ENCODE peak calls at places on chromosomes 2 and 18, in ten cellular contexts. One of them, this sample, is unnamed.

GRCh38 chr2:46012618-46013240 is 284.5 kb upstream of the EPAS1 start:
- DNase-seq in uterus: no peak
- DNase-seq in IMR-90: peak; percentile 52
- DNase-seq in ovary: no peak
- DNase-seq in stomach: no peak
- DNase-seq in heart left ventricle: no peak
- DNase-seq in vagina: peak; percentile 60
- DNase-seq in body of pancreas: no peak
- DNase-seq in H1: peak; percentile 8
- DNase-seq in A549: no peak
- DNase-seq in this sample: no peak

GRCh38 chr2:177422271-177422670 is 29.7 kb downstream of the AGPS start:
- DNase-seq in uterus: no peak
- DNase-seq in IMR-90: peak; percentile 46
- DNase-seq in ovary: no peak
- DNase-seq in stomach: no peak
- DNase-seq in heart left ventricle: no peak
- DNase-seq in vagina: no peak
- DNase-seq in body of pancreas: no peak
- DNase-seq in H1: no peak
- DNase-seq in A549: no peak
- DNase-seq in this sample: no peak

GRCh38 chr18:80246656-80247402 is 485 bp downstream of the PARD6G start:
- DNase-seq in uterus: peak; percentile 42
- DNase-seq in IMR-90: no peak
- DNase-seq in ovary: peak; percentile 62
- DNase-seq in stomach: no peak
- DNase-seq in heart left ventricle: no peak
- DNase-seq in vagina: peak; percentile 81
- DNase-seq in body of pancreas: no peak
- DNase-seq in H1: peak; percentile 83
- DNase-seq in A549: peak; percentile 10
- DNase-seq in this sample: peak; percentile 89

GRCh38 chr18:23765931-23766330 is 76.7 kb downstream of the LAMA3 start:
- DNase-seq in uterus: no peak
- DNase-seq in IMR-90: no peak
- DNase-seq in ovary: no peak
- DNase-seq in stomach: no peak
- DNase-seq in heart left ventricle: no peak
- DNase-seq in vagina: no peak
- DNase-seq in body of pancreas: no peak
- DNase-seq in H1: no peak
- DNase-seq in A549: no peak
- DNase-seq in this sample: no peak

GRCh38 chr2:219207884-219208740 is 1.5 kb downstream of the ZFAND2B start:
- DNase-seq in uterus: no peak
- DNase-seq in IMR-90: peak; percentile 59
- DNase-seq in ovary: peak; percentile 45
- DNase-seq in stomach: no peak
- DNase-seq in heart left ventricle: peak; percentile 6
- DNase-seq in vagina: peak; percentile 89
- DNase-seq in body of pancreas: no peak
- DNase-seq in H1: no peak
- DNase-seq in A549: no peak
- DNase-seq in this sample: peak; percentile 85

GRCh38 chr18:34493566-34494358 is 216.3 kb upstream of the DTNA start:
- DNase-seq in uterus: no peak
- DNase-seq in IMR-90: no peak
- DNase-seq in ovary: peak; percentile 24
- DNase-seq in stomach: no peak
- DNase-seq in heart left ventricle: peak; percentile 24
- DNase-seq in vagina: no peak
- DNase-seq in body of pancreas: peak; percentile 62
- DNase-seq in H1: peak; percentile 73
- DNase-seq in A549: no peak
- DNase-seq in this sample: no peak

GRCh38 chr2:206915136-206915535 is 24.2 kb upstream of the CPO start:
- DNase-seq in uterus: no peak
- DNase-seq in IMR-90: peak; percentile 95
- DNase-seq in ovary: no peak
- DNase-seq in stomach: no peak
- DNase-seq in heart left ventricle: no peak
- DNase-seq in vagina: no peak
- DNase-seq in body of pancreas: no peak
- DNase-seq in H1: no peak
- DNase-seq in A549: no peak
- DNase-seq in this sample: no peak

GRCh38 chr2:111168528-111168929 is 47.8 kb downstream of the BCL2L11 start:
- DNase-seq in uterus: peak; percentile 39
- DNase-seq in IMR-90: peak; percentile 89
- DNase-seq in ovary: peak; percentile 31
- DNase-seq in stomach: peak; percentile 67
- DNase-seq in heart left ventricle: peak; percentile 18
- DNase-seq in vagina: no peak
- DNase-seq in body of pancreas: peak; percentile 70
- DNase-seq in H1: no peak
- DNase-seq in A549: peak; percentile 58
- DNase-seq in this sample: peak; percentile 68

GRCh38 chr18:26524002-26524401 is 24.4 kb downstream of the KCTD1 start:
- DNase-seq in uterus: no peak
- DNase-seq in IMR-90: no peak
- DNase-seq in ovary: no peak
- DNase-seq in stomach: no peak
- DNase-seq in heart left ventricle: no peak
- DNase-seq in vagina: no peak
- DNase-seq in body of pancreas: no peak
- DNase-seq in H1: no peak
- DNase-seq in A549: no peak
- DNase-seq in this sample: no peak

GRCh38 chr18:26524952-26525351 is 23.4 kb downstream of the KCTD1 start:
- DNase-seq in uterus: no peak
- DNase-seq in IMR-90: no peak
- DNase-seq in ovary: no peak
- DNase-seq in stomach: no peak
- DNase-seq in heart left ventricle: no peak
- DNase-seq in vagina: no peak
- DNase-seq in body of pancreas: no peak
- DNase-seq in H1: no peak
- DNase-seq in A549: no peak
- DNase-seq in this sample: no peak

GRCh38 chr18:26526128-26526965 is 22.0 kb downstream of the KCTD1 start:
- DNase-seq in uterus: no peak
- DNase-seq in IMR-90: no peak
- DNase-seq in ovary: no peak
- DNase-seq in stomach: no peak
- DNase-seq in heart left ventricle: no peak
- DNase-seq in vagina: no peak
- DNase-seq in body of pancreas: no peak
- DNase-seq in H1: peak; percentile 50
- DNase-seq in A549: no peak
- DNase-seq in this sample: no peak

GRCh38 chr18:26531600-26532150 is 16.7 kb downstream of the KCTD1 start:
- DNase-seq in uterus: no peak
- DNase-seq in IMR-90: no peak
- DNase-seq in ovary: no peak
- DNase-seq in stomach: no peak
- DNase-seq in heart left ventricle: no peak
- DNase-seq in vagina: no peak
- DNase-seq in body of pancreas: no peak
- DNase-seq in H1: no peak
- DNase-seq in A549: no peak
- DNase-seq in this sample: no peak

DNA sequence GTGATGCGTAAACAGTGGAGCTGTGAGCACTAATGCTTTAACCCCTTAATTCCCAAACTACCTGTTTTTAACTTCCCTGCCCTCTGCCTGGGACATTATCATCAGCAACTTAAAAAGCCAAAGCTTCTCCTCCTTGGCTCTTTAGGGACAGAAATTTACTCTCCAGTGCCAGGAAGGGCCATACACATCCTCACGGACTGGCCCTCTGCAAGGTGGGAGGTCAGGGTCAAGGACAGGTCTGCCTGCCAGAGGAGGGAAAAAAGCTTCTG is 21.5 kb downstream of the KCTD1 start:
- DNase-seq in uterus: no peak
- DNase-seq in IMR-90: no peak
- DNase-seq in ovary: no peak
- DNase-seq in stomach: no peak
- DNase-seq in heart left ventricle: no peak
- DNase-seq in vagina: no peak
- DNase-seq in body of pancreas: no peak
- DNase-seq in H1: no peak
- DNase-seq in A549: no peak
- DNase-seq in this sample: no peak
- H3K4me3 ChIP-seq in uterus: no peak overlapping the region
- H3K4me3 ChIP-seq in IMR-90: no peak overlapping the region
- H3K4me3 ChIP-seq in ovary: no peak overlapping the region
- H3K4me3 ChIP-seq in stomach: no peak overlapping the region
- H3K4me3 ChIP-seq in heart left ventricle: no peak overlapping the region
- H3K4me3 ChIP-seq in vagina: no peak overlapping the region
- H3K4me3 ChIP-seq in body of pancreas: no peak overlapping the region
- H3K4me3 ChIP-seq in H1: no peak overlapping the region
- H3K4me3 ChIP-seq in A549: no peak overlapping the region
- H3K4me3 ChIP-seq in this sample: no peak overlapping the region

GRCh38 chr2:144503221-144503620 is 16.7 kb downstream of the ZEB2 start:
- DNase-seq in uterus: no peak
- DNase-seq in IMR-90: no peak
- DNase-seq in ovary: no peak
- DNase-seq in stomach: no peak
- DNase-seq in heart left ventricle: no peak
- DNase-seq in vagina: no peak
- DNase-seq in body of pancreas: no peak
- DNase-seq in H1: no peak
- DNase-seq in A549: no peak
- DNase-seq in this sample: no peak

GRCh38 chr2:144502356-144502755 is 17.6 kb downstream of the ZEB2 start:
- DNase-seq in uterus: no peak
- DNase-seq in IMR-90: no peak
- DNase-seq in ovary: no peak
- DNase-seq in stomach: no peak
- DNase-seq in heart left ventricle: no peak
- DNase-seq in vagina: no peak
- DNase-seq in body of pancreas: no peak
- DNase-seq in H1: no peak
- DNase-seq in A549: no peak
- DNase-seq in this sample: no peak

GRCh38 chr2:144505245-144505801 is 14.6 kb downstream of the ZEB2 start:
- DNase-seq in uterus: no peak
- DNase-seq in IMR-90: no peak
- DNase-seq in ovary: no peak
- DNase-seq in stomach: no peak
- DNase-seq in heart left ventricle: peak; percentile 50
- DNase-seq in vagina: no peak
- DNase-seq in body of pancreas: no peak
- DNase-seq in H1: no peak
- DNase-seq in A549: no peak
- DNase-seq in this sample: no peak

GRCh38 chr2:144501118-144501517 is 18.8 kb downstream of the ZEB2 start:
- DNase-seq in uterus: no peak
- DNase-seq in IMR-90: peak; percentile 67
- DNase-seq in ovary: no peak
- DNase-seq in stomach: no peak
- DNase-seq in heart left ventricle: no peak
- DNase-seq in vagina: no peak
- DNase-seq in body of pancreas: no peak
- DNase-seq in H1: no peak
- DNase-seq in A549: no peak
- DNase-seq in this sample: no peak

DNA sequence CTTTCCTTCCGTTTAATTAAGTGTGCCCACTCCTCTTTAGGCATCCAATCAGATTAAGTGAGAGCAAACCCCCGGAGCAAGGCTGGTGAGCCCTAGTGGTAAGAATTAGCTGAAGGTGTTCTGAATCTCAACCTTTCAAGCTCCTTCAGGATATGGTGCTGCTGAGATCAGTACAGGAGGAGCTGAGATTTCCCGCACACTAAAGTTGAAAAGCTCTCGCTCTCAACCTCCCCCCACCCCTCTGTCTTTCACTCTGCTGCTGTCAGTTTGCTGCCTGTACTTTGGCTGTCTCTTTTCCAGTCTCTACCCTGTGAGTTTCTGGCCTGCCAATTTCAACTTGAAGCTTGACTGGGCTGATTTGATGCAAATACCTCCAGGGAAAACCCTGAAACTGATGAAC is 15.7 kb downstream of the ZEB2 start:
- DNase-seq in uterus: no peak
- DNase-seq in IMR-90: no peak
- DNase-seq in ovary: no peak
- DNase-seq in stomach: no peak
- DNase-seq in heart left ventricle: no peak
- DNase-seq in vagina: no peak
- DNase-seq in body of pancreas: no peak
- DNase-seq in H1: no peak
- DNase-seq in A549: no peak
- DNase-seq in this sample: no peak
- TF ChIP-seq CTCF in uterus: no peak
- TF ChIP-seq CTCF in IMR-90: peak; percentile 13
- TF ChIP-seq CTCF in ovary: no peak
- TF ChIP-seq CTCF in stomach: no peak
- TF ChIP-seq CTCF in heart left ventricle: no peak
- TF ChIP-seq CTCF in vagina: no peak
- TF ChIP-seq CTCF in body of pancreas: no peak
- TF ChIP-seq CTCF in H1: peak; percentile 57
- TF ChIP-seq CTCF in A549: no peak
- TF ChIP-seq CTCF in this sample: no peak

DNA sequence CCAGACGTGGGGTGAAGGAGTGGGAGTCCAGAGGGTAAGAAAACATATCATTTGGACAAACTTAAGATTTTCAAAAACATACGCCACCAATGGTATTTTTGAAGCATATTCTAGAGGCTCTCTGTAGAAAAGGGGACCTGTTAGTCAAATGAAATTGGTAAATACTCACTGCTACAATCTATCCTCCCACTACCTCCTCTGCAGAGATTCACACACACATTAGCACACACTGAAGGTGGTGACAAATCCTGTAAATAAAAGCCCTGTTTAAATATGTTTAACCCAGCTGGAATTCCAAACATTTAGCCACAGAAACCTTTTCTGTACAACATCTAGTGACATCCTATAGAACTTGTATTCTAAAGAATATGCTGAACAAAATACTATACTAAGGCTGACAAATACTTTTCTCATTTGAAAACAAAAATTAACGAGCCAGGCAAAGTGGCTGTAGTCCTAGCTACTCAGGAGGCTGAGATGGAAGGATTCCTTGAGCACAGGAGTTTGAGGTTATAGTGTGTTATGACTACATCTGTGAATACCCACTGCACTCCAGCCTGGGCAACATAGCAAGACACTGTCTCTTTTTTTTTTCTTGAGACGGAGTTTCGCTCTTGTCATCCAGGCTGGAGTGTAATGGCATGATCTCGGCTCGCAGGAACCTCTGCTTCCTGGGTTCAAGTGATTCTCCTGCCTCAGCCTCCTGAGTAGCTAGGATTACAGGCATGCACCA is 25.9 kb downstream of the ALS2 start:
- DNase-seq in uterus: no peak
- DNase-seq in IMR-90: peak; percentile 60
- DNase-seq in ovary: no peak
- DNase-seq in stomach: no peak
- DNase-seq in heart left ventricle: no peak
- DNase-seq in vagina: no peak
- DNase-seq in body of pancreas: no peak
- DNase-seq in H1: no peak
- DNase-seq in A549: no peak
- DNase-seq in this sample: no peak
- TF ChIP-seq POLR2A in uterus: no peak
- TF ChIP-seq POLR2A in IMR-90: no peak
- TF ChIP-seq POLR2A in ovary: no peak
- TF ChIP-seq POLR2A in stomach: no peak
- TF ChIP-seq POLR2A in heart left ventricle: no peak
- TF ChIP-seq POLR2A in vagina: no peak
- TF ChIP-seq POLR2A in body of pancreas: no peak
- TF ChIP-seq POLR2A in H1: no peak
- TF ChIP-seq POLR2A in A549: no peak
- TF ChIP-seq POLR2A in this sample: no peak

GRCh38 chr18:35730738-35731370 is 149.3 kb downstream of the GALNT1 start:
- DNase-seq in uterus: peak; percentile 68
- DNase-seq in IMR-90: peak; percentile 4
- DNase-seq in ovary: peak; percentile 75
- DNase-seq in stomach: no peak
- DNase-seq in heart left ventricle: no peak
- DNase-seq in vagina: peak; percentile 83
- DNase-seq in body of pancreas: no peak
- DNase-seq in H1: no peak
- DNase-seq in A549: no peak
- DNase-seq in this sample: no peak
- H3K4me3 ChIP-seq in uterus: peak overlapping the region; percentile 15
- H3K4me3 ChIP-seq in IMR-90: no peak overlapping the region
- H3K4me3 ChIP-seq in ovary: no peak overlapping the region
- H3K4me3 ChIP-seq in stomach: no peak overlapping the region
- H3K4me3 ChIP-seq in heart left ventricle: no peak overlapping the region
- H3K4me3 ChIP-seq in vagina: no peak overlapping the region
- H3K4me3 ChIP-seq in body of pancreas: no peak overlapping the region
- H3K4me3 ChIP-seq in H1: no peak overlapping the region
- H3K4me3 ChIP-seq in A549: no peak overlapping the region
- H3K4me3 ChIP-seq in this sample: no peak overlapping the region

This sample was measured in lower leg skin.